ENCODE peak calls at places on chromosomes 16 and 17, in ten cellular contexts. G, K, Y, T, D, W, E, U, X and C are unnamed samples.

GRCh38 chr16:3035972-3036725 is 595 bp downstream of the BICDL2 start:
- DNase-seq in G (no peak), K (no peak), Y (no peak), T (peak; percentile 62), D (no peak), W (peak; percentile 72), E (no peak), U (no peak), X (no peak), C (no peak)

GRCh38 chr17:38451840-38452529 is 23.7 kb downstream of the ARHGAP23 start:
- DNase-seq in G (no peak), K (no peak), Y (no peak), T (peak; percentile 95), D (no peak), W (no peak), E (no peak), U (no peak), X (no peak), C (no peak)

GRCh38 chr17:81685108-81685507 is 1.3 kb downstream of the HGS start:
- DNase-seq in G (no peak), K (no peak), Y (peak; percentile 28), T (no peak), D (no peak), W (no peak), E (no peak), U (no peak), X (no peak), C (no peak)

GRCh38 chr17:35786941-35787432 is 8.5 kb downstream of the MMP28 start:
- DNase-seq in G (no peak), K (no peak), Y (peak; percentile 86), T (no peak), D (peak; percentile 42), W (peak; percentile 8), E (no peak), U (no peak), X (no peak), C (no peak)

GRCh38 chr16:73122604-73123386 is 74.9 kb upstream of the ZFHX3 start:
- DNase-seq in G (no peak), K (no peak), Y (no peak), T (no peak), D (no peak), W (no peak), E (no peak), U (no peak), X (no peak), C (no peak)

GRCh38 chr16:1046271-1046955 is 26.1 kb upstream of the SSTR5 start:
- DNase-seq in G (no peak), K (no peak), Y (no peak), T (no peak), D (no peak), W (no peak), E (no peak), U (no peak), X (no peak), C (no peak)

GRCh38 chr17:41553176-41553575 is 18.7 kb downstream of the KRT9 start:
- DNase-seq in G (no peak), K (no peak), Y (no peak), T (no peak), D (no peak), W (no peak), E (no peak), U (no peak), X (no peak), C (no peak)

GRCh38 chr17:35161281-35161761 is 13.7 kb downstream of the UNC45B start:
- DNase-seq in G (no peak), K (no peak), Y (no peak), T (no peak), D (no peak), W (no peak), E (no peak), U (no peak), X (no peak), C (peak; percentile 56)

GRCh38 chr17:38844261-38844757 is 9.2 kb downstream of the RPL23 start:
- DNase-seq in G (no peak), K (no peak), Y (no peak), T (peak; percentile 11), D (no peak), W (peak; percentile 41), E (no peak), U (no peak), X (no peak), C (no peak)

DNA sequence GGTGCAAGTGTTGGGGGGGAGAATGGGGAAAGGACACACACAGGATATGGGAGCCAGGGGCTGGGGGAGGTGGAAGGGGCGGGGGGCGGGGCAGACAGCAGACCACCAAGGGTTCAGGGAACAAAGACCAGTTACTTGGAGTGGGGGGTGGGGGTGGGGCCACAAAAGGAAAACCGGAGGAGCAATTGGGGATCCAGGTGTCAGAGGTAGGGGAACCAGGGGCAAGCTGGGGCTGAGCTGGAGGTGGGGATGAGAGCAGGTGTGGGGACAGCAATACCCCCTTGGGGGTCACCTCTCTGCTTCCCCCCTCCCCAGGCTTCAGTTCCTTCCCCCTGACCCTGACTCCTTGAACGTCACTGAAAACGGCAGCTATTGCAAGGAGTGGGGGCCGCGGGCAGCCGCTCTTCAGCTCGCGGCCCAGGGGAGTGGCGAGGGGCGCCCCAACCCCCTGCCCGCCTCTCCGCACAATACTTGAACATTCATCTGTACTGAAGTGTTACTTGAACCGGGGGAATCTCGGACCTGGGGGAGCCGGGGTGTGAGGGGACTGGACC is 1.3 kb upstream of the ORAI3 start:
- DNase-seq in G (no peak), K (no peak), Y (no peak), T (peak; percentile 65), D (no peak), W (no peak), E (no peak), U (no peak), X (no peak), C (no peak)
- TF ChIP-seq POLR2AphosphoS5 in G (no peak), K (no peak), Y (no peak), T (no peak), D (no peak), W (no peak), E (no peak), U (no peak), X (no peak), C (no peak)

GRCh38 chr17:28710948-28711722 is 553 bp downstream of the PROCA1 start:
- DNase-seq in G (peak; percentile 50), K (peak; percentile 80), Y (peak; percentile 99), T (peak; percentile 96), D (peak; percentile 94), W (peak; percentile 93), E (peak; percentile 46), U (peak; percentile 96), X (peak; percentile 93), C (peak; percentile 85)
- TF ChIP-seq CTCF in G (no peak), K (no peak), Y (no peak), T (no peak), D (no peak), W (no peak), E (no peak), U (no peak), X (no peak), C (no peak)

GRCh38 chr17:17019891-17020456 is 22.3 kb upstream of the MPRIP start:
- DNase-seq in G (no peak), K (peak; percentile 40), Y (no peak), T (no peak), D (no peak), W (no peak), E (no peak), U (no peak), X (no peak), C (no peak)

GRCh38 chr17:17022011-17022800 is 20.1 kb upstream of the MPRIP start:
- DNase-seq in G (no peak), K (no peak), Y (no peak), T (no peak), D (no peak), W (no peak), E (no peak), U (no peak), X (peak; percentile 52), C (no peak)

GRCh38 chr17:17019430-17019762 is 22.9 kb upstream of the MPRIP start:
- DNase-seq in G (no peak), K (no peak), Y (no peak), T (no peak), D (no peak), W (no peak), E (no peak), U (no peak), X (peak; percentile 46), C (no peak)

GRCh38 chr17:17021194-17021863 is 20.9 kb upstream of the MPRIP start:
- DNase-seq in G (no peak), K (no peak), Y (no peak), T (no peak), D (no peak), W (peak; percentile 54), E (no peak), U (no peak), X (no peak), C (no peak)

DNA sequence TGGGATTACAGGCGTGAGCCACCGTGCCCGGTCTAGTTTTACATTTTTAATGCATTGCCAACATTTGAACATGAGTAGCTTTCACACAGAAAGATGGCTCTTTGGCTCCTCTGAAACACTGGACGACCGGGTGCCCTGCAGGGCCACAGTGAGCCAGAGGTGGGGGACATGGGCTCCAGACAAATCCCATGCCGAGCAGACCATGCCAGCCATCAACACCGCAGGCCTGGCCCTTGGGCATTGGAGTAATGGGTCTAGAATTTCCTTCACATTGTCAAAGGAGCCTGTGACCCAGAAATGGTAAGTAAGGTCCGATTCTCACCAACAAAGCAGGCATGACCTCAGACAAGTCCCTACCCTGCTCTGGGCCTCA is 21.4 kb upstream of the MPRIP start:
- DNase-seq in G (no peak), K (no peak), Y (no peak), T (no peak), D (no peak), W (no peak), E (no peak), U (no peak), X (no peak), C (no peak)
- H3K27ac ChIP-seq in G (no peak overlapping the region), K (no peak overlapping the region), Y (no peak overlapping the region), T (no peak overlapping the region), D (no peak overlapping the region), W (no peak overlapping the region), E (peak overlapping the region; percentile 66), U (peak overlapping the region; percentile 21), X (peak overlapping the region; percentile 74), C (no peak overlapping the region)

DNA sequence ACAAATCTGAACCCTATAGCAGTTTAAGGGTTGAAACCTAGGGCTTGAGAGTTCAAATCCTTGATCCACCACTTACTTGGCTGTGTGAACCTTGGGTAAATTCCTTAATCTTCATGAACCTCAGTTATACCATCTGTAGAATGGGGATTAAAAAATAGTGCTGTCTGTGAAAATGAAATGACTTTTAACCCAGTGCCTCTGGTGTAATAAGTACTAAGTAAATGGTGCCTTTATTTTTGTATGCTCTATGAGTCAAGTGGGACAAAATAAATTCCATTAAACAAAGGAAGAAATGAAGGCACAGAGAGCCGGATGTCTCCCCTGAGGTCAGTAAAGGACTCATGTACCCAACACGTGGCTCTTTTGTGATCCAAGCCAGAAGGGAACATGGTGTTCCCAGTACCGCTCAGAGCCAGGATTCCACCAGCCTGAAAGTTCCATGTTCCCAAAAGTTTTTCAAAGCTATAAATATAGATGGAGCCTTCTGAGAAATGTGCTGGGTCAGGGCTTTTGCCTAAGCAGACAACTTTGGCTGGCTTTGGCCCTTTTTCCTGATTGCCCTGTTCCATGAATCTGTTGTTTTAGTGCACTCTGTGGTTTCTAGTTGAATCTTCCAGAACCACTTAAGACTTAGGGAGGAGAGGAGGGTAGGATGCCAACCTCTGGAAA is 128.7 kb upstream of the HS3ST2 start:
- DNase-seq in G (no peak), K (peak; percentile 56), Y (no peak), T (no peak), D (peak; percentile 95), W (peak; percentile 59), E (no peak), U (no peak), X (peak; percentile 90), C (no peak)
- TF ChIP-seq POLR2AphosphoS5 in G (no peak), K (peak; percentile 94), Y (no peak), T (no peak), D (peak; percentile 96), W (peak; percentile 71), E (no peak), U (peak; percentile 95), X (peak; percentile 89), C (no peak)

GRCh38 chr17:37190493-37190892 is 185.3 kb upstream of the C17orf78 start:
- DNase-seq in G (no peak), K (no peak), Y (no peak), T (no peak), D (no peak), W (no peak), E (no peak), U (no peak), X (no peak), C (no peak)
- TF ChIP-seq CTCF in G (peak; percentile 11), K (no peak), Y (peak; percentile 30), T (peak; percentile 29), D (no peak), W (no peak), E (peak; percentile 30), U (no peak), X (no peak), C (no peak)